ENCODE peak calls at places on chromosomes 12 and 14, in nine cellular contexts. I is amniotic stem cell; J is psoas muscle; Z is activated T-cell treated with anti-CD3 and anti-CD28 coated beads for 1 hour; H is A549; R is activated CD8-positive, alpha-beta memory T cell treated with anti-CD3 and anti-CD28 coated beads, Interleukin-2, amount 10 ng/mL, durations not matched to agents 7 days and 5 days; K is NCI-H2227 treated with DMSO at 0.1 percent for 48 hours; P is NCI-H2081; C is NCI-H1694. G is an unnamed sample.

GRCh38 chr12:40376533-40377267 is 151.9 kb downstream of the LRRK2 start:
- DNase-seq in I (no peak), J (no peak), Z (no peak), H (no peak), R (no peak), K (no peak), P (no peak), C (no peak), G (no peak)

GRCh38 chr12:49503674-49504180 is 35.1 kb upstream of the KCNH3 start:
- DNase-seq in I (peak), J (no peak), Z (no peak), H (peak), R (no peak), K (no peak), P (peak), C (no peak), G (no peak)

GRCh38 chr14:68291820-68292219 is 472.2 kb downstream of the RAD51B start:
- DNase-seq in I (no peak), J (no peak), Z (no peak), H (no peak), R (no peak), K (no peak), P (no peak), C (no peak), G (peak)

GRCh38 chr12:53684654-53685220 is 8.9 kb upstream of the ATP5MC2 start:
- DNase-seq in I (no peak), J (no peak), Z (no peak), H (no peak), R (no peak), K (no peak), P (no peak), C (no peak), G (peak)

GRCh38 chr12:99367181-99367580 is 280.4 kb upstream of the GARIN6 start:
- DNase-seq in I (no peak), J (no peak), Z (no peak), H (no peak), R (no peak), K (no peak), P (no peak), C (no peak), G (no peak)

GRCh38 chr12:111590552-111590951 is 8.6 kb downstream of the ATXN2 start:
- DNase-seq in I (no peak), J (no peak), Z (no peak), H (no peak), R (no peak), K (no peak), P (no peak), C (no peak), G (no peak)

GRCh38 chr12:80040075-80040738 is 59.1 kb upstream of the OTOGL start:
- DNase-seq in I (no peak), J (no peak), Z (no peak), H (no peak), R (no peak), K (no peak), P (no peak), C (no peak), G (no peak)

GRCh38 chr14:71610149-71610548 is 322.1 kb upstream of the RGS6 start:
- DNase-seq in I (no peak), J (no peak), Z (no peak), H (no peak), R (no peak), K (no peak), P (no peak), C (no peak), G (no peak)

GRCh38 chr14:78022059-78022458 is 148.1 kb upstream of the NRXN3 start:
- DNase-seq in I (no peak), J (peak), Z (no peak), H (peak), R (peak), K (peak), P (peak), C (peak), G (peak)

GRCh38 chr12:53737951-53738833 is 10.9 kb upstream of the CALCOCO1 start:
- DNase-seq in I (no peak), J (no peak), Z (peak), H (no peak), R (no peak), K (peak), P (no peak), C (no peak), G (no peak)

GRCh38 chr12:44433647-44434046 is 442.5 kb downstream of the NELL2 start:
- DNase-seq in I (no peak), J (no peak), Z (no peak), H (no peak), R (no peak), K (no peak), P (no peak), C (no peak), G (no peak)